ENCODE peak calls at places on chromosomes 16 and 17, in seven cellular contexts. Z is cardiac muscle cell, T is thoracic aorta, L is cardiac fibroblast, C is lung, M is fibroblast of pulmonary artery, Q is IMR-90. A is an unnamed sample.

GRCh38 chr16:3170440-3171180 is 17.4 kb upstream of the OR1F1 start:
- DNase-seq in M (no peak), T (no peak), Z (peak), L (no peak), Q (no peak), C (no peak), A (no peak)

GRCh38 chr16:71846443-71846842 is 667 bp downstream of the ATXN1L start:
- DNase-seq in C (no peak), L (peak), Z (peak), M (no peak), Q (no peak), T (no peak), A (peak)

GRCh38 chr17:80984749-80985148 is 6.9 kb upstream of the CHMP6 start:
- DNase-seq in T (no peak), C (no peak), M (peak), L (peak), Q (peak), Z (peak), A (no peak)

GRCh38 chr16:46629331-46629843 is 8.2 kb upstream of the SHCBP1 start:
- DNase-seq in T (no peak), C (no peak), Z (peak), L (peak), Q (peak), M (peak), A (peak)

GRCh38 chr16:73056911-73057310 is 9.0 kb upstream of the ZFHX3 start:
- DNase-seq in T (no peak), Q (no peak), L (peak), M (peak), C (no peak), Z (no peak), A (no peak)

GRCh38 chr17:77957215-77957868 is 1.2 kb upstream of the TNRC6C start:
- DNase-seq in T (no peak), M (peak), L (peak), C (no peak), Q (peak), Z (peak), A (no peak)

GRCh38 chr16:23965137-23965733 is 129.5 kb downstream of the PRKCB start:
- DNase-seq in T (no peak), Z (no peak), C (no peak), Q (no peak), L (no peak), M (no peak), A (no peak)

GRCh38 chr16:19179890-19180490 is 11.9 kb downstream of the SYT17 start:
- DNase-seq in M (peak), C (peak), L (peak), T (no peak), Z (peak), Q (peak), A (peak)

GRCh38 chr16:47983999-47984580 is 171.7 kb downstream of the ABCC12 start:
- DNase-seq in M (no peak), Z (no peak), C (no peak), T (no peak), Q (no peak), L (no peak), A (no peak)

GRCh38 chr16:54171855-54172537 is 114.6 kb downstream of the IRX3 start:
- DNase-seq in L (peak), C (no peak), Z (peak), M (peak), T (no peak), Q (peak), A (no peak)

GRCh38 chr17:81403040-81403467 is 7.8 kb downstream of the BAHCC1 start:
- DNase-seq in Q (peak), C (no peak), Z (peak), M (no peak), L (no peak), T (no peak), A (no peak)

GRCh38 chr17:81025065-81025751 is 9.7 kb upstream of the BAIAP2 start:
- DNase-seq in L (no peak), C (peak), Q (no peak), T (no peak), Z (no peak), M (no peak), A (no peak)

GRCh38 chr17:78263063-78263735 is 31.8 kb downstream of the TMEM235 start:
- DNase-seq in C (peak), Q (no peak), L (peak), Z (no peak), T (no peak), M (no peak), A (no peak)

GRCh38 chr17:36072431-36073121 is 8.5 kb downstream of the CCL18 start:
- DNase-seq in T (no peak), Q (peak), L (peak), M (peak), Z (peak), C (peak), A (peak)

GRCh38 chr17:45341389-45342158 is 24.8 kb upstream of the MAP3K14 start:
- DNase-seq in T (no peak), Q (peak), Z (peak), M (peak), L (peak), C (peak), A (peak)

GRCh38 chr17:56599093-56599492 is 5.6 kb downstream of the NOG start:
- DNase-seq in C (no peak), Z (no peak), L (no peak), Q (no peak), T (no peak), M (no peak), A (no peak)

GRCh38 chr17:83064732-83065659 is 14.4 kb upstream of the METRNL start:
- DNase-seq in Q (no peak), L (no peak), M (no peak), C (peak), Z (no peak), T (no peak), A (no peak)

GRCh38 chr16:68332411-68333121 is 21.7 kb downstream of the PRMT7 start:
- DNase-seq in C (peak), Z (peak), L (peak), T (no peak), Q (peak), M (peak), A (no peak)

GRCh38 chr16:52455549-52456277 is 91.2 kb downstream of the TOX3 start:
- DNase-seq in Q (no peak), L (no peak), T (no peak), C (no peak), M (no peak), Z (no peak), A (no peak)
- H3K4me3 ChIP-seq in Q (no peak), L (no peak), T (no peak), C (no peak), M (no peak), Z (no peak), A (no peak)

GRCh38 chr17:39607057-39607850 is 466 bp downstream of the NEUROD2 start:
- DNase-seq in T (no peak), M (no peak), Z (no peak), C (no peak), Q (no peak), L (no peak), A (no peak)

GRCh38 chr17:39608601-39609000 is 881 bp upstream of the NEUROD2 start:
- DNase-seq in L (no peak), C (no peak), Q (no peak), T (no peak), Z (no peak), M (no peak), A (no peak)

GRCh38 chr17:39606434-39607056 is 1.2 kb downstream of the NEUROD2 start:
- DNase-seq in T (no peak), Q (no peak), M (no peak), Z (no peak), L (no peak), C (no peak), A (no peak)

GRCh38 chr17:39608142-39608541 is 422 bp upstream of the NEUROD2 start:
- DNase-seq in Z (no peak), T (no peak), M (no peak), L (no peak), Q (no peak), C (no peak), A (no peak)

DNA sequence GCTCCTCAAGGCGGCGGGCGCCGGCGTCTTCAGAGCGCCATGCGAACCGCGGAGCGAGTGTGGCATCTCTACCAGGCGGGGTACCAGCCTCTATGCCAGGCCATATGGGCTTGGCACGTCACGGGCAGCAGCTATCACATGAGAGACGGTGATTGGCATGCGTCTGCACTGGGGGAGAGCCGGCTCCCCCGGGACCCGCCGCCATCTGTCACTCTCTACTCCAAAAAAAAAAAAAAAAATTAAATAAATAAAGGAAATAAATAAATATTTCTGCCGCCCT is at the start of gene NEUROD2:
- DNase-seq in T (no peak), C (no peak), Q (no peak), M (no peak), Z (no peak), L (no peak), A (no peak)
- H3K4me3 ChIP-seq in T (peak), C (no peak), Q (no peak), M (no peak), Z (no peak), L (no peak), A (no peak)

DNA sequence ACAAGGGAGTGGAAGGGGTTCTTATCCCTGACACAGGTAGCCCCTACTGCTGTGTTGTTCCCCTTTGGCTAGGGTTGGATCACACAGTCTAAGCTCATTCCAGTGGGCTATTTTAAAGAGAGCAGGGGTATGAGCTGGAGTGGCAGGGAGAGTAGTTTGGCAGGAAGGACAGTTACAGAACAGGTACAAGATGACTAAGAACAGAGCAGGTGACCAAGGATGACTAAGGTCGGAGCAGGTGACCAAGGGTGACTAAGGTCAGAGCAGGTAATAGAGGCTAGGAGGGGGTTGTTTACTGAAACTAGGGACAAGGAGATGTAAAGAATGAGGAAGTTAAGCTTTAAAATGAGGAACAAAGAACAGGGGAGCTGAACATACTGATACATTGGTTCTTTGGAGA is 58.8 kb downstream of the UTP18 start:
- DNase-seq in L (no peak), Q (no peak), Z (no peak), T (no peak), M (no peak), C (no peak), A (no peak)
- H3K4me3 ChIP-seq in L (no peak), Q (no peak), Z (no peak), T (no peak), M (no peak), C (no peak), A (no peak)

GRCh38 chr16:9195301-9195700 is 103.9 kb downstream of the HAPSTR1 start:
- DNase-seq in Z (peak), L (no peak), T (no peak), M (no peak), C (no peak), Q (no peak), A (no peak)

GRCh38 chr16:9197957-9198661 is 106.7 kb downstream of the HAPSTR1 start:
- DNase-seq in T (no peak), C (no peak), Z (no peak), L (no peak), M (no peak), Q (no peak), A (no peak)

GRCh38 chr16:9199751-9200150 is 108.3 kb downstream of the HAPSTR1 start:
- DNase-seq in T (no peak), M (no peak), Q (no peak), Z (no peak), C (no peak), L (no peak), A (no peak)

DNA sequence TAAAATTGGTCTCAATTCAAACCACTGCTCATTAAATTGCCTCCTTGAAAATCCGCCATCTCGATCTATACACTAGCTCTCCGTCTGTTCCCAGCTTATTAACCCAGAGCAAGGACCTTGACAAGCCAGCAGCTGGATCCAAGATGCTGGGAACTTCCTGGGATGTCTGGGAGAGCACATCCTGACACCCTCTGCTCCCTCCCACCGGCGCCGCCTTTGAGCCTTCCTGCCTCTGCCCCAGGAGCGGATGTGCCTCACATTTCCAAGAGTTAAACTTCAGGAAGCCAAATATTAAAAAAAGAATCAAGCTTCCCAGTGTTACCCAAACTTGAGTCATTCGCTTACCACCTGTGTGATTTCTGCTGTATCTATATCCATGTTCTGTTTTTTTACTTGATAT is 107.9 kb downstream of the HAPSTR1 start:
- DNase-seq in L (no peak), M (no peak), Z (no peak), Q (no peak), C (no peak), T (no peak), A (no peak)
- H3K4me3 ChIP-seq in L (no peak), M (no peak), Z (no peak), Q (no peak), C (no peak), T (no peak), A (no peak)

GRCh38 chr17:38452719-38453118 is 24.5 kb downstream of the ARHGAP23 start:
- DNase-seq in L (no peak), Q (no peak), C (no peak), T (no peak), Z (no peak), M (no peak), A (no peak)
- H3K4me3 ChIP-seq in L (no peak), Q (no peak), C (peak), T (no peak), Z (no peak), M (peak), A (no peak)

GRCh38 chr17:57849874-57850754 is at the start of gene MRPS23:
- DNase-seq in T (peak), M (peak), Z (peak), C (peak), L (peak), Q (peak), A (peak)
- H3K4me3 ChIP-seq in T (peak), M (peak), Z (peak), C (peak), L (peak), Q (peak), A (peak)

GRCh38 chr16:12253731-12254130 is 277.2 kb downstream of the SNX29 start:
- DNase-seq in C (no peak), Q (no peak), L (no peak), M (no peak), Z (no peak), T (no peak), A (no peak)

GRCh38 chr16:12254566-12254965 is 278.0 kb downstream of the SNX29 start:
- DNase-seq in Z (no peak), M (no peak), T (no peak), Q (no peak), L (no peak), C (no peak), A (no peak)

GRCh38 chr16:12250578-12250977 is 274.0 kb downstream of the SNX29 start:
- DNase-seq in M (no peak), T (no peak), Q (no peak), C (no peak), L (no peak), Z (no peak), A (no peak)

GRCh38 chr16:12255473-12255872 is 278.9 kb downstream of the SNX29 start:
- DNase-seq in L (no peak), Q (peak), T (no peak), C (no peak), Z (no peak), M (no peak), A (no peak)

DNA sequence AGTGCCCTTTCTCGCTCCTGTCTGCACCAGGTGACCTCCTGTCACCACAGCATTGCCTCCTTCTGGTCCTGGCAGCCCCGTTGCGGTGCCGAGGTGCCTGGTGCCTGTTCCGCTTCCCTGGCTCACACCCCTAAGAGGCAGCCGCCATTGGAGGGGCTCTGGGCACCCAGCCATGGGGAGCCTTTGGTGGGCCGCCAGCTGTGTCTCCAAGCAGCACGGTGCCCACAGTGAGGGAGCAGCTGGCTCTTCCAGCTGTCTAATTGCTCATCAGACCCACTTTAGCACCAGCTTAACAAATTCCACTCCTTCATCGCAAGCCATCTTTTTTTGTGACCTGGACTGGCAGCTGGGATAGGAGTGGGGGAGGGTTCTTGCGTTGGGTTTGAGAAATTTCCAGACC is 276.1 kb downstream of the SNX29 start:
- DNase-seq in T (no peak), L (no peak), Z (no peak), M (no peak), Q (no peak), C (no peak), A (no peak)
- H3K4me3 ChIP-seq in T (no peak), L (no peak), Z (no peak), M (no peak), Q (no peak), C (no peak), A (no peak)